ENCODE peak calls at places on chromosomes 11 and 22, in four cellular contexts. K is CD4-positive, alpha-beta memory T cell; S is lower lobe of right lung; L is ovary. T is an unnamed sample.

GRCh38 chr11:94897330-94897768 is 76.0 kb downstream of the CWC15 start:
- DNase-seq in K (peak; percentile 12), S (no peak), L (peak; percentile 46), T (no peak)

GRCh38 chr11:12794556-12795230 is 120.5 kb downstream of the TEAD1 start:
- DNase-seq in K (no peak), S (no peak), L (no peak), T (no peak)

GRCh38 chr11:105244157-105244820 is 104.7 kb upstream of the CARD18 start:
- DNase-seq in K (no peak), S (no peak), L (no peak), T (no peak)

GRCh38 chr11:2185324-2186085 is 13.9 kb upstream of the TH start:
- DNase-seq in K (no peak), S (no peak), L (no peak), T (no peak)

GRCh38 chr11:694563-695331 is at the start of gene DEAF1:
- DNase-seq in K (peak; percentile 99), S (peak; percentile 99), L (peak; percentile 100), T (peak; percentile 98)

GRCh38 chr11:127034973-127035372 is 34.4 kb upstream of the KIRREL3 start:
- DNase-seq in K (no peak), S (no peak), L (no peak), T (no peak)

GRCh38 chr11:32884770-32885384 is 7.7 kb upstream of the QSER1 start:
- DNase-seq in K (no peak), S (no peak), L (no peak), T (no peak)

GRCh38 chr11:76551400-76551799 is 106.6 kb downstream of the EMSY start:
- DNase-seq in K (no peak), S (no peak), L (no peak), T (no peak)

GRCh38 chr11:131595812-131596211 is 225.4 kb downstream of the NTM start:
- DNase-seq in K (no peak), S (no peak), L (no peak), T (no peak)

GRCh38 chr22:47260551-47260950 is 498.1 kb downstream of the TBC1D22A start:
- DNase-seq in K (no peak), S (no peak), L (no peak), T (no peak)

GRCh38 chr22:47259049-47259448 is 496.6 kb downstream of the TBC1D22A start:
- DNase-seq in K (no peak), S (no peak), L (no peak), T (no peak)

GRCh38 chr22:47257566-47257965 is 495.1 kb downstream of the TBC1D22A start:
- DNase-seq in K (no peak), S (no peak), L (no peak), T (no peak)

GRCh38 chr22:47259990-47260389 is 497.5 kb downstream of the TBC1D22A start:
- DNase-seq in K (no peak), S (no peak), L (no peak), T (no peak)
- H3K9me3 ChIP-seq in K (no peaks in the 10 kb centered on the region), S (no peaks in the 10 kb centered on the region), L (no peaks in the 10 kb centered on the region), T (no peaks in the 10 kb centered on the region)

GRCh38 chr22:49368976-49369725 is 458.5 kb downstream of the BRD1 start:
- DNase-seq in K (no peak), S (peak; percentile 51), L (no peak), T (no peak)
- H3K9me3 ChIP-seq in K (no peaks in the 10 kb centered on the region), S (no peaks in the 10 kb centered on the region), L (no peaks in the 10 kb centered on the region), T (no peaks in the 10 kb centered on the region)

GRCh38 chr11:28137832-28138231 is 29.6 kb downstream of the METTL15 start:
- DNase-seq in K (no peak), S (no peak), L (no peak), T (no peak)
- H3K9me3 ChIP-seq in K (no peaks in the 10 kb centered on the region), S (peaks cover 12% of the 10 kb centered on the region), L (peaks cover 11% of the 10 kb centered on the region), T (peaks cover 7% of the 10 kb centered on the region)

DNA sequence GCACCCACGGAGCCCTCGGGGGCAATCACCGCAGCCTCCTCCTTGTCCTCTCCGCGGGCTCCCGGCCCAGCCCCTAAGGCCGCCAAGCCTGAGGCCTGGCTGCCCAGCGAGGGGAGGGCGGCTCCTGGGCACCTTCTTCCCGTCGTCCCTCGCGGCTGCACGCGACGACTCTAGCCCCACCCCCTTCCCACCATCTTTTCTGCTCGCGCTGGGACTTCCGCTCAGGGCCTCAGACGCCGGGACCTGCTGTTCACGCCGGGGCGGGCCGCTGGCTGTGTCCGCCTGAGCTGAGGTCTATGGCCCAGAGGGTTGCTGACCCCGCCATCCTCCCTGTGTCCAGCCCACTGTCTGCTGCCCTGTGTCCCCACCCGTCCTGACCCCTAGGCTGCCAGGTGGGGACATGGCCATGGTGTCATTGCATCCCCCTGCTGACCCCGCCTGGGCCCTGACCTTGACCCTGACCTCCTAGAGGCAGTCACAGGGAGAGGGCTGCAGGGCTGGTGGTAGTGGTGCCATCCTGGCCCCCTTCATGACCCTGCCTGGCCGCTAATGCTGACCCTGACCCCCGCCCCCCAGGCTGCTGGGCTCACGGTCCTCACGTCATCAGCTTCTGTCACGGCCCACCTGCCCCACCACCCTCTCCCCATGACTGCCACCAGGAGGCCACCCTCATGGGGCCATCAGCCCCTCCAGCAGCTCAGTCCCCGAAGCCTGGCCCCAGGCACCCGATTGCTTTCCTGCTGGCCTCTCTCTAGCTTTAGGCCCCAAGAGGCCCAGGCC is 286.0 kb downstream of the BRD1 start:
- DNase-seq in K (no peak), S (peak; percentile 32), L (no peak), T (no peak)
- H3K9me3 ChIP-seq in K (no peaks in the 10 kb centered on the region), S (no peaks in the 10 kb centered on the region), L (no peaks in the 10 kb centered on the region), T (no peaks in the 10 kb centered on the region)

GRCh38 chr22:48187272-48187855 is 1424.9 kb downstream of the TBC1D22A start:
- DNase-seq in K (no peak), S (no peak), L (no peak), T (no peak)
- H3K9me3 ChIP-seq in K (no peaks in the 10 kb centered on the region), S (peaks cover 4% of the 10 kb centered on the region), L (no peaks in the 10 kb centered on the region), T (no peaks in the 10 kb centered on the region)

DNA sequence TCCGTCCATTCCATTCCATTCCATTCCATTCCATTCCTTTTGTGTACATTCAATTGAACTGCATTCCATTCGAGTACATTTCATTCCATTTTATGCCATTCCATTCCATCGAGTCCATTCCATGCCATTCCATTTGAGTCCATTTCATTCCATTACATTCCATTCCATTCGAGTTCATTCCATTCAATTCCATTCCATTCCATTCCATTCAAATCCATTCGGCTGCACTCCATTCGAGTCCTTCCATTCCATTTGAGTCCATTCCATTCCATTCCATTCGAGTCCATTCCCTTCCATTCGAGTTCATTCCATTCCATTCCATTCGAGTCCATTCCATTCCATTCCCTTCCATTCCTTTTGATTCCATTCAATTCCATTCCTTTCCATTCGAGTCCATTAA is 4800.6 kb upstream of the OR11H1 start:
- DNase-seq in K (no peak), S (no peak), L (no peak), T (no peak)
- H3K9me3 ChIP-seq in K (peaks cover 42% of the 10 kb centered on the region), S (peaks cover 23% of the 10 kb centered on the region), L (peaks cover 11% of the 10 kb centered on the region), T (peaks cover 36% of the 10 kb centered on the region)